ENCODE peak calls at places on chromosomes 4 and X, in ten cellular contexts. V, Y, N, F, J, Z, K, S, C and L are unnamed samples.

GRCh38 chr4:19944251-19944650 is 307.5 kb upstream of the SLIT2 start:
- DNase-seq in V (no peak), Y (no peak), N (no peak), F (no peak), J (no peak), Z (no peak), K (no peak), S (no peak), C (no peak), L (no peak)

GRCh38 chr4:138090145-138090917 is 151.8 kb downstream of the SLC7A11 start:
- DNase-seq in V (no peak), Y (peak), N (peak), F (peak), J (no peak), Z (no peak), K (no peak), S (peak), C (peak), L (peak)

GRCh38 chr4:165331316-165331715 is 3.8 kb downstream of the MSMO1 start:
- DNase-seq in V (no peak), Y (peak), N (no peak), F (no peak), J (no peak), Z (no peak), K (no peak), S (no peak), C (no peak), L (no peak)

GRCh38 chrX:51891245-51891644 is 2.2 kb upstream of the MAGED1 start:
- DNase-seq in V (no peak), Y (no peak), N (no peak), F (no peak), J (no peak), Z (no peak), K (no peak), S (no peak), C (no peak), L (no peak)

GRCh38 chr4:87391783-87392054 is 731 bp upstream of the HSD17B11 start:
- DNase-seq in V (no peak), Y (no peak), N (peak), F (no peak), J (no peak), Z (no peak), K (no peak), S (no peak), C (no peak), L (no peak)

GRCh38 chrX:46653482-46653881 is 79.9 kb downstream of the CHST7 start:
- DNase-seq in V (no peak), Y (no peak), N (peak), F (no peak), J (no peak), Z (no peak), K (peak), S (no peak), C (peak), L (no peak)

GRCh38 chrX:78104447-78105176 is 564 bp downstream of the PGK1 start:
- DNase-seq in V (peak), Y (peak), N (peak), F (no peak), J (no peak), Z (no peak), K (peak), S (peak), C (peak), L (no peak)

GRCh38 chrX:124805486-124805885 is 459.1 kb downstream of the SH2D1A start:
- DNase-seq in V (no peak), Y (no peak), N (no peak), F (no peak), J (no peak), Z (no peak), K (no peak), S (no peak), C (no peak), L (no peak)

GRCh38 chr4:151147000-151147399 is 47.6 kb downstream of the RPS3A start:
- DNase-seq in V (no peak), Y (no peak), N (no peak), F (no peak), J (no peak), Z (no peak), K (no peak), S (no peak), C (no peak), L (no peak)

GRCh38 chr4:68271851-68272756 is 26.6 kb upstream of the TMPRSS11B start:
- DNase-seq in V (no peak), Y (peak), N (peak), F (peak), J (no peak), Z (no peak), K (no peak), S (no peak), C (peak), L (peak)

GRCh38 chrX:55206152-55206941 is 13.8 kb upstream of the PAGE5 start:
- DNase-seq in V (no peak), Y (no peak), N (no peak), F (no peak), J (no peak), Z (no peak), K (no peak), S (no peak), C (no peak), L (no peak)

GRCh38 chr4:102815981-102816380 is 11.4 kb downstream of the UBE2D3 start:
- DNase-seq in V (no peak), Y (no peak), N (no peak), F (peak), J (no peak), Z (no peak), K (no peak), S (no peak), C (peak), L (peak)

GRCh38 chr4:29983890-29984289 is 736.3 kb upstream of the PCDH7 start:
- DNase-seq in V (no peak), Y (no peak), N (no peak), F (no peak), J (no peak), Z (no peak), K (no peak), S (no peak), C (no peak), L (no peak)

GRCh38 chrX:4179031-4179430 is 465.6 kb upstream of the PRKX start:
- DNase-seq in V (no peak), Y (no peak), N (no peak), F (no peak), J (no peak), Z (no peak), K (no peak), S (no peak), C (no peak), L (no peak)

GRCh38 chr4:140754918-140755810 is 1.0 kb downstream of the TBC1D9 start:
- DNase-seq in V (no peak), Y (no peak), N (peak), F (no peak), J (no peak), Z (no peak), K (no peak), S (no peak), C (no peak), L (no peak)

GRCh38 chr4:42995343-42995944 is 102.9 kb downstream of the GRXCR1 start:
- DNase-seq in V (no peak), Y (peak), N (peak), F (no peak), J (no peak), Z (no peak), K (no peak), S (no peak), C (peak), L (peak)

GRCh38 chr4:163256680-163257343 is 75.6 kb downstream of the NPY1R start:
- DNase-seq in V (no peak), Y (no peak), N (no peak), F (no peak), J (no peak), Z (no peak), K (no peak), S (no peak), C (peak), L (no peak)

GRCh38 chr4:169619518-169619957 is 840 bp upstream of the CLCN3 start:
- DNase-seq in V (peak), Y (peak), N (peak), F (no peak), J (peak), Z (no peak), K (no peak), S (peak), C (peak), L (no peak)

GRCh38 chr4:106695846-106696245 is 327.3 kb upstream of the GIMD1 start:
- DNase-seq in V (no peak), Y (no peak), N (no peak), F (no peak), J (no peak), Z (no peak), K (no peak), S (no peak), C (no peak), L (no peak)

GRCh38 chrX:107768051-107768450 is 7.5 kb downstream of the TSC22D3 start:
- DNase-seq in V (no peak), Y (no peak), N (no peak), F (no peak), J (no peak), Z (no peak), K (no peak), S (no peak), C (no peak), L (no peak)

GRCh38 chr4:166538491-166539005 is 665.5 kb downstream of the TLL1 start:
- DNase-seq in V (no peak), Y (no peak), N (no peak), F (no peak), J (no peak), Z (no peak), K (no peak), S (no peak), C (no peak), L (no peak)

GRCh38 chr4:87101543-87102199 is 118.7 kb downstream of the KLHL8 start:
- DNase-seq in V (no peak), Y (no peak), N (no peak), F (no peak), J (no peak), Z (no peak), K (no peak), S (no peak), C (no peak), L (no peak)

GRCh38 chrX:46599051-46599560 is 25.5 kb downstream of the CHST7 start:
- DNase-seq in V (no peak), Y (no peak), N (no peak), F (no peak), J (no peak), Z (no peak), K (no peak), S (no peak), C (no peak), L (no peak)

GRCh38 chrX:101108293-101108692 is 10.3 kb downstream of the CENPI start:
- DNase-seq in V (no peak), Y (no peak), N (no peak), F (no peak), J (no peak), Z (no peak), K (no peak), S (no peak), C (no peak), L (no peak)

GRCh38 chr4:122827899-122828601 is 1.4 kb downstream of the FGF2 start:
- DNase-seq in V (peak), Y (peak), N (peak), F (no peak), J (no peak), Z (no peak), K (no peak), S (peak), C (peak), L (no peak)

GRCh38 chrX:20521245-20521644 is 254.5 kb upstream of the RPS6KA3 start:
- DNase-seq in V (no peak), Y (no peak), N (no peak), F (no peak), J (no peak), Z (no peak), K (no peak), S (no peak), C (no peak), L (no peak)

GRCh38 chrX:153381684-153382532 is 19.2 kb downstream of the PNMA6E start:
- DNase-seq in V (peak), Y (peak), N (peak), F (peak), J (no peak), Z (no peak), K (no peak), S (no peak), C (peak), L (peak)

GRCh38 chr4:1727117-1728031 is 6.1 kb downstream of the TACC3 start:
- DNase-seq in V (no peak), Y (no peak), N (peak), F (no peak), J (no peak), Z (no peak), K (peak), S (peak), C (no peak), L (peak)

GRCh38 chr4:10267066-10267465 is 150.5 kb upstream of the WDR1 start:
- DNase-seq in V (no peak), Y (no peak), N (no peak), F (no peak), J (no peak), Z (no peak), K (no peak), S (no peak), C (no peak), L (no peak)

GRCh38 chr4:80266267-80266901 is at the start of gene FGF5:
- DNase-seq in V (no peak), Y (no peak), N (no peak), F (peak), J (no peak), Z (no peak), K (peak), S (no peak), C (no peak), L (peak)

GRCh38 chr4:138892483-138893386 is 122.8 kb upstream of the NOCT start:
- DNase-seq in V (no peak), Y (peak), N (no peak), F (no peak), J (no peak), Z (no peak), K (no peak), S (no peak), C (no peak), L (no peak)

GRCh38 chr4:186304816-186305520 is 39.0 kb downstream of the F11 start:
- DNase-seq in V (no peak), Y (no peak), N (no peak), F (no peak), J (no peak), Z (no peak), K (no peak), S (no peak), C (no peak), L (no peak)

GRCh38 chrX:100591256-100592051 is 6.7 kb downstream of the TNMD start:
- DNase-seq in V (no peak), Y (no peak), N (no peak), F (no peak), J (no peak), Z (no peak), K (no peak), S (no peak), C (peak), L (no peak)

GRCh38 chrX:80578518-80579105 is 158.4 kb downstream of the TENT5D start:
- DNase-seq in V (no peak), Y (peak), N (peak), F (no peak), J (no peak), Z (no peak), K (no peak), S (no peak), C (peak), L (peak)

GRCh38 chr4:114296126-114296525 is 302.5 kb upstream of the UGT8 start:
- DNase-seq in V (no peak), Y (no peak), N (no peak), F (no peak), J (peak), Z (peak), K (no peak), S (no peak), C (no peak), L (no peak)

GRCh38 chr4:183078634-183079033 is 20.4 kb upstream of the WWC2 start:
- DNase-seq in V (no peak), Y (no peak), N (no peak), F (no peak), J (no peak), Z (no peak), K (no peak), S (no peak), C (no peak), L (no peak)

GRCh38 chr4:126776361-126776760 is 856.4 kb upstream of the INTU start:
- DNase-seq in V (no peak), Y (no peak), N (no peak), F (no peak), J (no peak), Z (no peak), K (no peak), S (no peak), C (no peak), L (no peak)

GRCh38 chr4:71683309-71683708 is 100.6 kb downstream of the GC start:
- DNase-seq in V (no peak), Y (no peak), N (no peak), F (no peak), J (no peak), Z (no peak), K (no peak), S (no peak), C (no peak), L (no peak)

GRCh38 chr4:128653514-128654420 is 155.7 kb upstream of the JADE1 start:
- DNase-seq in V (no peak), Y (no peak), N (no peak), F (no peak), J (no peak), Z (no peak), K (no peak), S (peak), C (no peak), L (no peak)